ENCODE peak calls at places on chromosomes 2 and 18, in seven cellular contexts. P, I, U, N, V, R and G are unnamed samples.

GRCh38 chr18:74397572-74397971 is 59.5 kb downstream of the DIPK1C start:
- DNase-seq in N (no peak), P (no peak), I (no peak), R (no peak), U (no peak), V (no peak), G (no peak)

GRCh38 chr2:174335605-174336402 is 1.1 kb downstream of the SP9 start:
- DNase-seq in I (no peak), N (peak; percentile 74), V (no peak), R (peak; percentile 72), P (peak; percentile 50), U (no peak), G (no peak)

GRCh38 chr2:36360063-36360462 is 4.5 kb downstream of the CRIM1 start:
- DNase-seq in P (no peak), U (no peak), N (no peak), R (no peak), V (no peak), I (no peak), G (no peak)

GRCh38 chr2:6602471-6602870 is 263.2 kb downstream of the CMPK2 start:
- DNase-seq in P (no peak), R (no peak), V (no peak), U (no peak), I (no peak), N (no peak), G (no peak)

GRCh38 chr2:140589273-140589672 is 1541.5 kb downstream of the LRP1B start:
- DNase-seq in P (no peak), V (no peak), U (no peak), R (no peak), N (no peak), I (no peak), G (no peak)

GRCh38 chr2:196758474-196759377 is 40.8 kb downstream of the GTF3C3 start:
- DNase-seq in N (no peak), V (no peak), U (no peak), P (no peak), I (no peak), R (peak; percentile 22), G (no peak)

GRCh38 chr18:8696749-8697211 is 8.6 kb upstream of the MTCL1 start:
- DNase-seq in I (peak; percentile 24), N (peak; percentile 95), V (no peak), U (peak; percentile 23), P (peak; percentile 90), R (peak; percentile 85), G (peak; percentile 64)

GRCh38 chr2:25951071-25951547 is 31.2 kb downstream of the KIF3C start:
- DNase-seq in U (peak; percentile 88), N (peak; percentile 79), I (peak; percentile 83), V (peak; percentile 24), P (peak; percentile 80), R (peak; percentile 91), G (peak; percentile 60)

GRCh38 chr2:96529376-96530143 is 7.0 kb upstream of the ARID5A start:
- DNase-seq in R (no peak), V (no peak), N (no peak), U (no peak), I (no peak), P (no peak), G (no peak)

GRCh38 chr2:32864337-32864736 is 82.4 kb upstream of the LTBP1 start:
- DNase-seq in U (no peak), P (no peak), I (no peak), V (no peak), R (no peak), N (no peak), G (no peak)

GRCh38 chr2:106159867-106160785 is 34.0 kb downstream of the UXS1 start:
- DNase-seq in N (no peak), P (no peak), R (no peak), V (no peak), U (no peak), I (no peak), G (no peak)

GRCh38 chr2:138026116-138026855 is 62.0 kb downstream of the HNMT start:
- DNase-seq in P (no peak), U (no peak), N (no peak), R (no peak), V (no peak), I (no peak), G (no peak)

DNA sequence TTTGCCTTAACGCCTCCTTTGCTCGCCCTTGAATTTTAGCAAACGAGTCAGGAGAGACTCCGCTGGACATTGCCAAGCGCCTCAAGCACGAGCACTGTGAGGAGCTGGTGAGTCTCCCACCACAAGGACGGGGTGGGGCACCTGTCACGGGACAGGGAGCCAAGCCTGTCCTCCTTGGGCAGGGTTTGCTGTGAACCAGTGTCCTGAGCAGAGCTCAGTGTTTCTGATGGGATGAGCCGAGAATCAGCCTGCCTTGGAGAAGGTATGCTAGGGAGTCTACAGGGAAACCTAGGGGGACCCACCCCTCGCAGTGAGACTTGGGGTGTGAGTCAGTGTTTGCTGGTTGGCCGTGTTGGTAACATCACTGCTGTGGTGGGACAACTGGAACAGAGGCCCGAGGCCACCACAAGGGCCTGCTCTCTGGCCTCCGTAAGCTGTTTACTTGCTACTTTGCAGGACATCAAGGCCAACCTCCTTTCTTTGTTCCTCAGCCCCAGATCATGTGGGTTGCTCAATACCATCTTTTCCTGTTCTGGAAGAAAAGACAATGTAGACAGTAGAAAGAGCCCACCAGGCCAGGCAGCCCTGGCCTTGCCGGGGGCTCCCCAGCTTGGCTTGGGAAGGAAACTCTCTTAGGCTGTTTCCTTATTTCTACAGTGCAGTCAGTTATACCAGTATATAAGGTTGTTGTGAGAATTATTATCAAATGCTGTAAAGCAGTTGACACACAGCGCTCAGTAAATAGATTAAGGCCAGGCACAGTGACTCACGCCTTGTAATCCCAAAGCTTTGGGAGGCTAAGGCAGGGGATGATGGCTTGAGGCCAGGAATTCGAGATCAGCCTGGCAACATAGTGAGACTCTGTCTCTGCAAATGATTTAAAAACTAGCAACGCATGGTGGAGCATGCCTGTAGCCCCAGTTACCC is 42.4 kb downstream of the ITGB1BP1 start:
- DNase-seq in V (no peak), I (peak; percentile 85), U (peak; percentile 71), N (no peak), R (no peak), P (no peak), G (no peak)
- TF ChIP-seq JUND in V (no peak), I (peak; percentile 64), U (peak; percentile 54), N (no peak), R (peak; percentile 90), P (no peak), G (no peak)

GRCh38 chr2:180562378-180562777 is 418.0 kb upstream of the UBE2E3 start:
- DNase-seq in N (no peak), I (no peak), R (no peak), P (no peak), U (no peak), V (no peak), G (no peak)

GRCh38 chr2:180559766-180560165 is 420.6 kb upstream of the UBE2E3 start:
- DNase-seq in P (no peak), V (no peak), N (no peak), I (no peak), R (no peak), U (no peak), G (no peak)

GRCh38 chr2:180559038-180559437 is 421.4 kb upstream of the UBE2E3 start:
- DNase-seq in U (no peak), R (no peak), N (no peak), I (no peak), V (no peak), P (no peak), G (no peak)

DNA sequence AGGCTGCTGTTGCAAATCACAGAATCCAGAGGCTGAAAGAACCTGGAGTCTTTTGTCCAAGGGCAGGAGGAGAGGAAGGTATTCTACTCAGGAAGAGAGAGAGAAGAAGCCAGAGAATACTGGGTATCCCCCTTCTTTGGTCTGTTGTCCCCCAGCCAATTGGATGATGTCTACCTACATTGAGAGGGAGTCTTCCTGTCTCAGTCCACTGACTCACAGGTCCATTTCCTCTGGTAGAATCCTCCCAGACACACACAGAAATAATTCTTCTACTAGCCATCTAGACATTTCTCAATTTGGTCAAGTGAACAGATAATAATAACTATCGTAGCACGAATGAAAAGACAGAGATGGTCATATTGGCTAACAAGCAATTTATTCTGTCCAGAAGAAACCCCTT is 416.4 kb upstream of the UBE2E3 start:
- DNase-seq in R (no peak), V (no peak), I (no peak), P (no peak), U (no peak), N (no peak), G (no peak)
- TF ChIP-seq JUND in R (no peak), V (no peak), I (no peak), P (no peak), U (no peak), N (no peak), G (no peak)

DNA sequence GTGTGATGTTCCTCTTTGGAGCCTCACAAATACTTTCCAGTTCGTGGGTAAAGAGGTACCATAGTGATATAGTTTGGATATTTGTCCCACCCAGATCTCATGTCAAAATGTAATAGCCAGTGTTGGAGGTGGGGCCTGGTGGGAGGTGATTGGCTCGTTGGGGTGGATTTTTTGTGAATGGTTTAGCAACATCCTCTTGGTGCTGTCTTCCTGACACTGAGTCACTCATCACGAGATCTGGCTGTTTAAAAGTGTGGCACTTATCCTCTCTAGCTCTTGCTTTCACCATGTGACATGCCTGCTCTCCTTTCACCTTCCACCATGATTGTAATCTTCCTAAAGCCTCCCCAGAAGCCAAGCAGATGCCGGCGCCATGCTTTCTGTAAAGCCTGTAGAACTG is 3.0 kb upstream of the CCDC93 start:
- DNase-seq in I (no peak), U (no peak), R (no peak), P (no peak), N (no peak), V (no peak), G (no peak)
- TF ChIP-seq JUND in I (no peak), U (no peak), R (no peak), P (no peak), N (no peak), V (no peak), G (no peak)

DNA sequence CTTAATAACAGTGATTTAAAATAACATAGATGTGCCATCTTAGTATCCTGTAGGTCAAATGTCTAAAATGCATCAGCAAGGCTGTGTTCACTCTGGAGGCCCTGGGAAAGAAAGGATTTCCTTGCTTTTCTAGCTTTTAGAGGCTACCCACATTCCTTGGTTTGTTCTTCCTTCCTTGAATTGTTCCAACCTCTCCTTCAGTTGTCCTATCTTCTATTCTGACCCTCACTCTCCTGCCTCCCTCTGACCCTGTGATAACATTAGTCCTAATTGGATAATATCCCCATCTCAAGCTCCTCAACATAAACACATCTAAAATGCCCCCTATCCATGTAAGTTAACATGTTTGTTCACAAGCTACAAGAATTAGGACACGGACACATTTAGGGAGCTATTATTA is 733.5 kb downstream of the SOCS6 start:
- DNase-seq in N (no peak), P (no peak), I (no peak), V (no peak), U (no peak), R (no peak), G (no peak)
- TF ChIP-seq JUND in N (no peak), P (no peak), I (no peak), V (no peak), U (no peak), R (no peak), G (no peak)

DNA sequence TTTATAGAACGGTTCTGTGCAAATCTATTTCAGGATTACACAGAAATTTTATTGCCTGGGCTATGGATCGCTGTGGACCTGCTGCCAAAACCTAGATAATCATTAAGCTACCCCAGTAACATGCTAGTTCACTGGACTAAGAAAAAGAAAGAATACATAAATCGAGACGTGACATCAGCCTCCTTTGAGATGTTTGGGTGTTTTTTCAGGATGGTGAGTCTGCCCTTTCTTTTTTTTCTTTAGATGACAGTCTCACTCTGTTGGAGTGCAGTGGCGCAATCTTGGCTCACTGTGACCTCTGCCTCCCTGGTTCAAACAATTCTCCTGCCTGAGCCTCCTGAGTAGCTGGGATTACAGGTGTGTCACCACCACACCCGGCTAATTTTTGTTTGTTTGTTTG is 52.0 kb downstream of the FHOD3 start:
- DNase-seq in P (no peak), U (no peak), V (no peak), N (no peak), R (no peak), I (no peak), G (no peak)
- TF ChIP-seq JUND in P (no peak), U (no peak), V (no peak), N (no peak), R (no peak), I (no peak), G (no peak)